ENCODE peak calls at places on chromosomes 4 and X, in eight cellular contexts. One of them, this sample, is unnamed.

GRCh38 chr4:33091961-33092360 is 2371.8 kb downstream of the PCDH7 start:
- DNase-seq in CD8-positive, alpha-beta T cell: no peak
- DNase-seq in AG10803: no peak
- DNase-seq in cardiac fibroblast: peak
- DNase-seq in heart left ventricle: no peak
- DNase-seq in astrocyte of the spinal cord: no peak
- DNase-seq in A549: no peak
- DNase-seq in ovary: no peak
- DNase-seq in this sample: no peak

GRCh38 chr4:151942971-151943370 is 182.2 kb upstream of the GATB start:
- DNase-seq in CD8-positive, alpha-beta T cell: no peak
- DNase-seq in heart left ventricle: no peak
- DNase-seq in ovary: no peak
- DNase-seq in AG10803: no peak
- DNase-seq in astrocyte of the spinal cord: no peak
- DNase-seq in A549: no peak
- DNase-seq in cardiac fibroblast: no peak
- DNase-seq in this sample: no peak

GRCh38 chrX:80174925-80175574 is 160.5 kb downstream of the TBX22 start:
- DNase-seq in AG10803: no peak
- DNase-seq in CD8-positive, alpha-beta T cell: no peak
- DNase-seq in astrocyte of the spinal cord: no peak
- DNase-seq in ovary: no peak
- DNase-seq in A549: no peak
- DNase-seq in cardiac fibroblast: peak
- DNase-seq in heart left ventricle: peak
- DNase-seq in this sample: no peak

GRCh38 chr4:47814896-47815295 is 23.0 kb downstream of the CORIN start:
- DNase-seq in AG10803: peak
- DNase-seq in ovary: no peak
- DNase-seq in astrocyte of the spinal cord: peak
- DNase-seq in CD8-positive, alpha-beta T cell: no peak
- DNase-seq in A549: no peak
- DNase-seq in cardiac fibroblast: no peak
- DNase-seq in heart left ventricle: no peak
- DNase-seq in this sample: peak

GRCh38 chr4:95170176-95170575 is 378.6 kb downstream of the UNC5C start:
- DNase-seq in astrocyte of the spinal cord: no peak
- DNase-seq in heart left ventricle: no peak
- DNase-seq in CD8-positive, alpha-beta T cell: no peak
- DNase-seq in A549: no peak
- DNase-seq in AG10803: no peak
- DNase-seq in cardiac fibroblast: no peak
- DNase-seq in ovary: no peak
- DNase-seq in this sample: no peak

GRCh38 chr4:121156822-121157769 is 7.0 kb downstream of the TNIP3 start:
- DNase-seq in cardiac fibroblast: peak
- DNase-seq in ovary: no peak
- DNase-seq in heart left ventricle: peak
- DNase-seq in A549: peak
- DNase-seq in CD8-positive, alpha-beta T cell: peak
- DNase-seq in AG10803: peak
- DNase-seq in astrocyte of the spinal cord: no peak
- DNase-seq in this sample: no peak

GRCh38 chr4:136036744-136037143 is 1495.5 kb downstream of the PCDH18 start:
- DNase-seq in heart left ventricle: no peak
- DNase-seq in cardiac fibroblast: peak
- DNase-seq in CD8-positive, alpha-beta T cell: no peak
- DNase-seq in AG10803: no peak
- DNase-seq in ovary: no peak
- DNase-seq in A549: no peak
- DNase-seq in astrocyte of the spinal cord: peak
- DNase-seq in this sample: peak

GRCh38 chr4:113633467-113633866 is 128.1 kb downstream of the CAMK2D start:
- DNase-seq in cardiac fibroblast: no peak
- DNase-seq in CD8-positive, alpha-beta T cell: no peak
- DNase-seq in A549: no peak
- DNase-seq in heart left ventricle: peak
- DNase-seq in ovary: no peak
- DNase-seq in AG10803: no peak
- DNase-seq in astrocyte of the spinal cord: no peak
- DNase-seq in this sample: no peak

GRCh38 chr4:98662619-98663225 is 4.3 kb upstream of the TSPAN5 start:
- DNase-seq in ovary: no peak
- DNase-seq in cardiac fibroblast: no peak
- DNase-seq in astrocyte of the spinal cord: peak
- DNase-seq in A549: no peak
- DNase-seq in AG10803: peak
- DNase-seq in CD8-positive, alpha-beta T cell: peak
- DNase-seq in heart left ventricle: no peak
- DNase-seq in this sample: no peak

GRCh38 chr4:52192697-52193096 is 141.6 kb downstream of the SPATA18 start:
- DNase-seq in astrocyte of the spinal cord: no peak
- DNase-seq in A549: no peak
- DNase-seq in heart left ventricle: no peak
- DNase-seq in ovary: no peak
- DNase-seq in CD8-positive, alpha-beta T cell: no peak
- DNase-seq in AG10803: peak
- DNase-seq in cardiac fibroblast: no peak
- DNase-seq in this sample: no peak

GRCh38 chrX:41655631-41656030 is 33.1 kb upstream of the GPR34 start:
- DNase-seq in astrocyte of the spinal cord: no peak
- DNase-seq in ovary: no peak
- DNase-seq in A549: no peak
- DNase-seq in cardiac fibroblast: no peak
- DNase-seq in AG10803: no peak
- DNase-seq in CD8-positive, alpha-beta T cell: no peak
- DNase-seq in heart left ventricle: no peak
- DNase-seq in this sample: no peak

GRCh38 chr4:121212801-121213200 is 48.7 kb upstream of the TNIP3 start:
- DNase-seq in cardiac fibroblast: no peak
- DNase-seq in A549: no peak
- DNase-seq in astrocyte of the spinal cord: no peak
- DNase-seq in heart left ventricle: no peak
- DNase-seq in ovary: no peak
- DNase-seq in CD8-positive, alpha-beta T cell: no peak
- DNase-seq in AG10803: peak
- DNase-seq in this sample: no peak

GRCh38 chr4:87882861-87883260 is 50.1 kb downstream of the MEPE start:
- DNase-seq in A549: no peak
- DNase-seq in heart left ventricle: no peak
- DNase-seq in AG10803: no peak
- DNase-seq in cardiac fibroblast: no peak
- DNase-seq in CD8-positive, alpha-beta T cell: no peak
- DNase-seq in astrocyte of the spinal cord: no peak
- DNase-seq in ovary: no peak
- DNase-seq in this sample: no peak

GRCh38 chr4:150078041-150078995 is at the start of gene DCLK2:
- DNase-seq in heart left ventricle: peak
- DNase-seq in AG10803: peak
- DNase-seq in A549: peak
- DNase-seq in cardiac fibroblast: peak
- DNase-seq in astrocyte of the spinal cord: peak
- DNase-seq in ovary: peak
- DNase-seq in CD8-positive, alpha-beta T cell: no peak
- DNase-seq in this sample: peak

GRCh38 chr4:119131160-119131559 is 4.5 kb upstream of the MYOZ2 start:
- DNase-seq in AG10803: no peak
- DNase-seq in astrocyte of the spinal cord: no peak
- DNase-seq in ovary: no peak
- DNase-seq in A549: no peak
- DNase-seq in heart left ventricle: no peak
- DNase-seq in cardiac fibroblast: no peak
- DNase-seq in CD8-positive, alpha-beta T cell: no peak
- DNase-seq in this sample: no peak

GRCh38 chrX:153726286-153727107 is 1.8 kb downstream of the ABCD1 start:
- DNase-seq in CD8-positive, alpha-beta T cell: peak
- DNase-seq in ovary: peak
- DNase-seq in A549: no peak
- DNase-seq in cardiac fibroblast: peak
- DNase-seq in astrocyte of the spinal cord: peak
- DNase-seq in AG10803: peak
- DNase-seq in heart left ventricle: peak
- DNase-seq in this sample: peak

GRCh38 chr4:7522452-7522851 is 87.7 kb upstream of the PSAPL1 start:
- DNase-seq in AG10803: no peak
- DNase-seq in heart left ventricle: no peak
- DNase-seq in astrocyte of the spinal cord: no peak
- DNase-seq in ovary: no peak
- DNase-seq in cardiac fibroblast: no peak
- DNase-seq in CD8-positive, alpha-beta T cell: no peak
- DNase-seq in A549: no peak
- DNase-seq in this sample: no peak

GRCh38 chr4:102223461-102223860 is 121.8 kb downstream of the SLC39A8 start:
- DNase-seq in AG10803: no peak
- DNase-seq in CD8-positive, alpha-beta T cell: no peak
- DNase-seq in astrocyte of the spinal cord: no peak
- DNase-seq in heart left ventricle: no peak
- DNase-seq in A549: no peak
- DNase-seq in ovary: no peak
- DNase-seq in cardiac fibroblast: no peak
- DNase-seq in this sample: no peak

GRCh38 chr4:169102011-169102410 is 92.0 kb upstream of the CBR4 start:
- DNase-seq in CD8-positive, alpha-beta T cell: no peak
- DNase-seq in astrocyte of the spinal cord: peak
- DNase-seq in AG10803: peak
- DNase-seq in heart left ventricle: no peak
- DNase-seq in ovary: no peak
- DNase-seq in cardiac fibroblast: peak
- DNase-seq in A549: no peak
- DNase-seq in this sample: no peak

GRCh38 chr4:87926554-87927098 is 48.9 kb upstream of the SPP1 start:
- DNase-seq in AG10803: no peak
- DNase-seq in A549: no peak
- DNase-seq in heart left ventricle: no peak
- DNase-seq in ovary: no peak
- DNase-seq in CD8-positive, alpha-beta T cell: no peak
- DNase-seq in cardiac fibroblast: no peak
- DNase-seq in astrocyte of the spinal cord: no peak
- DNase-seq in this sample: no peak

GRCh38 chrX:5646818-5647217 is 581.8 kb downstream of the NLGN4X start:
- DNase-seq in AG10803: no peak
- DNase-seq in ovary: no peak
- DNase-seq in heart left ventricle: no peak
- DNase-seq in cardiac fibroblast: no peak
- DNase-seq in A549: no peak
- DNase-seq in astrocyte of the spinal cord: no peak
- DNase-seq in CD8-positive, alpha-beta T cell: no peak
- DNase-seq in this sample: no peak

GRCh38 chrX:5648941-5649568 is 579.6 kb downstream of the NLGN4X start:
- DNase-seq in ovary: no peak
- DNase-seq in A549: no peak
- DNase-seq in CD8-positive, alpha-beta T cell: no peak
- DNase-seq in heart left ventricle: no peak
- DNase-seq in astrocyte of the spinal cord: no peak
- DNase-seq in AG10803: no peak
- DNase-seq in cardiac fibroblast: no peak
- DNase-seq in this sample: no peak

GRCh38 chrX:5644786-5645185 is 583.9 kb downstream of the NLGN4X start:
- DNase-seq in cardiac fibroblast: no peak
- DNase-seq in AG10803: no peak
- DNase-seq in astrocyte of the spinal cord: no peak
- DNase-seq in heart left ventricle: no peak
- DNase-seq in A549: no peak
- DNase-seq in CD8-positive, alpha-beta T cell: no peak
- DNase-seq in ovary: no peak
- DNase-seq in this sample: no peak
- H3K4me3 ChIP-seq in cardiac fibroblast: no peak
- H3K4me3 ChIP-seq in AG10803: no peak
- H3K4me3 ChIP-seq in astrocyte of the spinal cord: no peak
- H3K4me3 ChIP-seq in heart left ventricle: no peak
- H3K4me3 ChIP-seq in A549: no peak
- H3K4me3 ChIP-seq in CD8-positive, alpha-beta T cell: no peak
- H3K4me3 ChIP-seq in ovary: no peak
- H3K4me3 ChIP-seq in this sample: no peak

DNA sequence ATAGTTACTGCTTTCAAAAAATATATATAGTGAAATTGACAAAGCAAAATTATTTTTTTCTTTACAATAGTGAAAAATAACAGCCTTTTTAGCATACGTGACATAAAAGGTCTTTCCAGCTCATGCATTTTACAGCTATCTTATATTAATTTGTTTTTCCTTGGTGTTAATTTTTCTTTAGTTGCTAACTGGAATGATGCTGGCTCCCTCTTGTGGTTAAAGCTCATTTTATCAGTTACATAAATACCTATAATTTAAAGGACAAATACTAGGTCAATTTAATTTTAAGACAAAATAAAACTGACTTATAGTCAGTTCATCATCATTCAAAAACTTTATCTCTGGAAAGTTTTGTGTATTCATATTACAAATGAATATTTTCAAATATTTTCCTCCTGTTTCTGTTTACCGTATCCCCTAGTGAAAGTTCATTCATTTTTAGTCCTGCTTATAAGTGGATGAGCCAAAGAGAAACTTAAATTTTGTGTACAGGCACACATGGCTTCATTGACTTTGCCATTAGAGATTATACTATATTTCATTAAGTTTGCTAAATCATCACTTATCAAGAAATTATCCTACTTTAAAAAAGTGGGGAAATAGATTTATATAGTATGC is 9.9 kb upstream of the ANAPC4 start:
- DNase-seq in AG10803: peak
- DNase-seq in heart left ventricle: no peak
- DNase-seq in A549: no peak
- DNase-seq in CD8-positive, alpha-beta T cell: no peak
- DNase-seq in astrocyte of the spinal cord: peak
- DNase-seq in ovary: no peak
- DNase-seq in cardiac fibroblast: peak
- DNase-seq in this sample: peak
- TF ChIP-seq CTCF in AG10803: peak
- TF ChIP-seq CTCF in heart left ventricle: peak
- TF ChIP-seq CTCF in A549: peak
- TF ChIP-seq CTCF in CD8-positive, alpha-beta T cell: peak
- TF ChIP-seq CTCF in astrocyte of the spinal cord: peak
- TF ChIP-seq CTCF in ovary: peak
- TF ChIP-seq CTCF in cardiac fibroblast: peak
- TF ChIP-seq CTCF in this sample: peak

GRCh38 chrX:79159800-79160199 is 15.3 kb downstream of the GPR174 start:
- DNase-seq in cardiac fibroblast: no peak
- DNase-seq in ovary: no peak
- DNase-seq in heart left ventricle: no peak
- DNase-seq in astrocyte of the spinal cord: no peak
- DNase-seq in A549: no peak
- DNase-seq in CD8-positive, alpha-beta T cell: no peak
- DNase-seq in AG10803: no peak
- DNase-seq in this sample: no peak
- H3K4me3 ChIP-seq in cardiac fibroblast: no peak
- H3K4me3 ChIP-seq in ovary: no peak
- H3K4me3 ChIP-seq in heart left ventricle: no peak
- H3K4me3 ChIP-seq in astrocyte of the spinal cord: no peak
- H3K4me3 ChIP-seq in A549: no peak
- H3K4me3 ChIP-seq in CD8-positive, alpha-beta T cell: no peak
- H3K4me3 ChIP-seq in AG10803: no peak
- H3K4me3 ChIP-seq in this sample: no peak

DNA sequence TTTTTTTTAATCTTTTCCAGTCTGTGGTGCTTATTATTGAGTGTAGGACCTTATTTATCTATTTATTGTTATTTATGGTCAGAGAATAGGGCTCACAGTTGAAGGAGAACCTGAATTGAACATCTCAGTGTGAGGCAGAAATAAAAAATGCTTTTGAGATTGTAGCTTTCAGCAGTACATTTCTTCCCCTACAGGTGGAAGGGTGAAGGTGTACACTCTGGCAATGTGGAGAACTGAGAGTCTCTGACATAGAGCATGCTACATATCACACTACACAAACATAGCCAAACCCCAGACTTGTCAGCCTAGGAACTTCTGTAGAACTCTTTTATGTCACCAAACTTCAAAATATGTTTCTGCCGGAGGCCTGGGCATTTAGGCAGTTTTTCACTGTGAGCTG is 140.2 kb downstream of the STIM2 start:
- DNase-seq in astrocyte of the spinal cord: no peak
- DNase-seq in cardiac fibroblast: no peak
- DNase-seq in AG10803: no peak
- DNase-seq in CD8-positive, alpha-beta T cell: no peak
- DNase-seq in A549: peak
- DNase-seq in ovary: no peak
- DNase-seq in heart left ventricle: no peak
- DNase-seq in this sample: no peak
- TF ChIP-seq CTCF in astrocyte of the spinal cord: peak
- TF ChIP-seq CTCF in cardiac fibroblast: peak
- TF ChIP-seq CTCF in AG10803: no peak
- TF ChIP-seq CTCF in CD8-positive, alpha-beta T cell: peak
- TF ChIP-seq CTCF in A549: no peak
- TF ChIP-seq CTCF in ovary: no peak
- TF ChIP-seq CTCF in heart left ventricle: no peak
- TF ChIP-seq CTCF in this sample: peak

This sample was measured in fibroblast of villous mesenchyme.